ENCODE peak calls at places on chromosome 4, in six cellular contexts. N is adrenal gland, L is dorsolateral prefrontal cortex, R is AG10803, I is HFF-Myc, E is left lung. K is an unnamed sample.

GRCh38 chr4:128363966-128364365 is 76.4 kb upstream of the PGRMC2 start:
- DNase-seq in N (no peak), L (no peak), R (no peak), I (no peak), E (no peak), K (no peak)

GRCh38 chr4:173337463-173337862 is 3.3 kb upstream of the HMGB2 start:
- DNase-seq in N (no peak), L (no peak), R (no peak), I (no peak), E (no peak), K (no peak)

GRCh38 chr4:170248576-170248975 is 158.8 kb upstream of the AADAT start:
- DNase-seq in N (no peak), L (no peak), R (no peak), I (no peak), E (no peak), K (no peak)

GRCh38 chr4:65241257-65241997 is 428.9 kb downstream of the EPHA5 start:
- DNase-seq in N (no peak), L (no peak), R (no peak), I (no peak), E (no peak), K (no peak)

GRCh38 chr4:151291485-151291884 is 14.5 kb downstream of the PRSS48 start:
- DNase-seq in N (no peak), L (no peak), R (peak), I (no peak), E (no peak), K (no peak)

GRCh38 chr4:38654273-38654672 is 9.7 kb upstream of the KLF3 start:
- DNase-seq in N (no peak), L (no peak), R (no peak), I (no peak), E (no peak), K (no peak)

GRCh38 chr4:87014284-87014782 is 79.5 kb downstream of the AFF1 start:
- DNase-seq in N (no peak), L (no peak), R (peak), I (peak), E (no peak), K (peak)

GRCh38 chr4:37758226-37758625 is 68.3 kb upstream of the PGM2 start:
- DNase-seq in N (peak), L (no peak), R (peak), I (no peak), E (peak), K (peak)

DNA sequence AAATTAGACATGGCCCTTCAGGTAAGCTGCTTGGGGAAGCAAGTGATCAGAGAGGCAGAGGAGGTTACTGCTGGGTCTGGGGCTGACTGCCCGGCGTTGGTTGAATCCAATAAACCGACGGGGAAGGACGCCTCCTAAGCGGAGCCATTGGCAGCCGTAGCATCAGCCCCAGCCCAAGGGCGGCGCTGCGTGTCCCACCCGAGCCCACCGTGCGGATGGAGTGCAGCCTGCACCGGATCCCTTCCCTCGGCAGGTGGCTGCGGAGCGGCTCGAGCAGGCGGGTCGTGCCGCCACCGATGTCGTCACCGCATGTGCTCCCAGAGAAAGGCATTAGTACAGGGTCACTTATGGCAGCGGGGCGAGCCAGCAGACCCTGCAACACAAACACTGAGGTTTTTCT is 82.1 kb downstream of the ALPK1 start:
- DNase-seq in N (no peak), L (no peak), R (no peak), I (no peak), E (no peak), K (no peak)
- TF ChIP-seq CTCF in N (no peak), L (no peak), R (no peak), I (no peak), E (no peak), K (no peak)

DNA sequence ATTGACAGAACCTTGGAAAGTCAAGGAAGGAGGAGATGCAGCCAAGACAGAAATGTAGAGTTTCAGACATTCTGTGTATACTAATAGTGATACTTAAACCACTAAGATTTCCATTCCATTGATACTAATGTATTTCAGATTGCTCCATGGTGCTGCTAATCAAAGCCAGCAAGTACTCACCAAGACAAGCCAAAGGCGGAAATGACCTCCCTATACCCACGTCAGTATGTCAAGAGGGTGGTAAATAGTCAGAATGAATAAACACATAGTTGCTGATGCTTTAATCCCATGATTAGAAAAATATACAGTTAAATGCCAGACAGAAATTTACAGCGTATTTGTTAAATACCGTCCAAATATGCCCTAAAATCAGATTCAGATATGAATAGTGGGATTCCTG is 417.8 kb upstream of the INTU start:
- DNase-seq in N (no peak), L (no peak), R (no peak), I (no peak), E (no peak), K (no peak)
- H3K4me3 ChIP-seq in N (no peak), L (no peak), R (no peak), I (no peak), E (no peak), K (no peak)

DNA sequence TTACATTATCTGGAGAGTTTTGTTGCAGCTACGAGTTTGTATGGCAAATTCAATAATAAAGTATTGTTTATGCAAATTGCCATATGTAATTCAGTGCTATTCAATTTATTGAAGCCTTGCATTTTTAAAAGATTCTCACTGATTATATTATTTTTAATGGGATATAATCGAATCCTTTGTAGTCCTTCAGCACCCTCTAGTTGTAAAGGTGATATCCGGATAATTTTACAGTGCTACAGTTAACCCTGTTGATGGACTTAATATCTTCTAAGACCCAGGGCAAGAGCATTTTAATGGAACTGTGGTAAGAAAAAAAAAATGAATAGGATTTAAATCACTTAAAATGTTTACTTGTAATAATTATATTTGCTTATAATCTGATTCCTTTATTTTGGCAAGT is 48.5 kb upstream of the GRIA2 start:
- DNase-seq in N (no peak), L (no peak), R (peak), I (peak), E (no peak), K (no peak)
- TF ChIP-seq CTCF in N (no peak), L (no peak), R (peak), I (no peak), E (no peak), K (peak)

GRCh38 chr4:146654976-146655761 is 16.5 kb downstream of the POU4F2 start:
- DNase-seq in N (no peak), L (no peak), R (peak), I (no peak), E (no peak), K (no peak)
- H3K4me3 ChIP-seq in N (peak), L (peak), R (peak), I (peak), E (peak), K (peak)

DNA sequence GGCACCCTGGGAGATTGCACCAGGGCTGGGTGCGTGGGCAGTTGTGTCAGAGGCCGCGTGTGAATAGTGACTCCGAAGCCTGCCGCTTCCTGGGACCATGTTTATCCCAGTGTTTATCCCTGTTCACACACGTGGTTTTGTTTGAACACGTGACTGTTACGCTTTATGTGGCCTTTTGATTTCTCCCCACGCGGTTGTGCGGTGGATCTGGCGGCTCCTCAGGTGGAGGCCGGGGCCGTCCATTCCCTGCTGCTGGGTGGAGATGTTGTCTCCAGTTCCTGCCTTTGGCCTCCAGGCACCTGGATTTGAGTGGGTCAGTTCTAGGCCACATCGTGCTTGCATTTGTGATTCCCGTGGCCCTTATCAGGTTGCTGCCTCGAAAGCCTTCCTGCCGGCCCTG is 35.1 kb downstream of the NELFA start:
- DNase-seq in N (no peak), L (no peak), R (no peak), I (no peak), E (no peak), K (no peak)
- TF ChIP-seq CTCF in N (no peak), L (no peak), R (no peak), I (no peak), E (no peak), K (no peak)

GRCh38 chr4:71254451-71255012 is 84.3 kb upstream of the SLC4A4 start:
- DNase-seq in N (no peak), L (no peak), R (peak), I (no peak), E (no peak), K (no peak)
- H3K4me3 ChIP-seq in N (no peak), L (no peak), R (no peak), I (no peak), E (no peak), K (no peak)

GRCh38 chr4:25531272-25531671 is 124.4 kb upstream of the SLC34A2 start:
- DNase-seq in N (no peak), L (no peak), R (no peak), I (no peak), E (no peak), K (no peak)
- TF ChIP-seq CTCF in N (no peak), L (no peak), R (peak), I (peak), E (no peak), K (peak)

DNA sequence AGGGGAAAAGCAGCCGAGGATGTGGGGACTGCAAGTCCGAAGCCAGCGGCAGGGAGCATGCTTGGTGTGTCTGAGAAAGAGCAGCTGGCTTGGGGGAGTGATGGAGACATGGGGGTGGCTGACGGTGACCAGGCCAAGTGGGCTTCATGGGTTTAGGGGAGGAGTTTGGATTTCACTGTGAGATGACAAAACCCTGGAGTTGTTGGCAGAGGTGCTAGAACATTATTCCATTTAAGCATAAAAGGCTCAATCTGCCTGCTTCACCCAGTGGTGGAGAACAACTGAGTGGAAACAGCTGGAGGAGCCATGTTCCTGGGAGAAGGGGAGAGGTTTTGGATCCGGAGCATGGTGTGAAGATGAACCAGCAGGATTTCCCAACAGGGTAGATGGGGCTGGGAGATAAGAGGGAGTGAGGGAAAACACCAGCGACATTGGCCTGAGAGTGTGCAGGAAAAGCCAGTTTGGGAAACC is 318.0 kb upstream of the TAPT1 start:
- DNase-seq in N (peak), L (no peak), R (peak), I (no peak), E (peak), K (no peak)
- H3K4me3 ChIP-seq in N (no peak), L (no peak), R (no peak), I (no peak), E (no peak), K (no peak)